ENCODE peak calls at places on chromosomes 1 and 21, in eight cellular contexts. One of them, this sample, is unnamed.

GRCh38 chr21:46083271-46084040 is 14.5 kb upstream of the COL6A2 start:
- DNase-seq in brain microvascular endothelial cell: no peak
- DNase-seq in GM23338: no peak
- DNase-seq in cardiac fibroblast: no peak
- DNase-seq in IMR-90: no peak
- DNase-seq in ovary: peak
- DNase-seq in cardiac muscle cell: no peak
- DNase-seq in DND-41: no peak
- DNase-seq in this sample: no peak

GRCh38 chr1:42807056-42807668 is 9.8 kb upstream of the ERMAP start:
- DNase-seq in brain microvascular endothelial cell: no peak
- DNase-seq in GM23338: no peak
- DNase-seq in cardiac fibroblast: no peak
- DNase-seq in IMR-90: no peak
- DNase-seq in ovary: no peak
- DNase-seq in cardiac muscle cell: no peak
- DNase-seq in DND-41: no peak
- DNase-seq in this sample: no peak

GRCh38 chr1:229022595-229023350 is 248.1 kb upstream of the RAB4A start:
- DNase-seq in brain microvascular endothelial cell: no peak
- DNase-seq in GM23338: no peak
- DNase-seq in cardiac fibroblast: no peak
- DNase-seq in IMR-90: no peak
- DNase-seq in ovary: no peak
- DNase-seq in cardiac muscle cell: peak
- DNase-seq in DND-41: no peak
- DNase-seq in this sample: no peak

GRCh38 chr1:47663286-47663685 is 225.4 kb downstream of the FOXD2 start:
- DNase-seq in brain microvascular endothelial cell: no peak
- DNase-seq in GM23338: no peak
- DNase-seq in cardiac fibroblast: no peak
- DNase-seq in IMR-90: no peak
- DNase-seq in ovary: no peak
- DNase-seq in cardiac muscle cell: no peak
- DNase-seq in DND-41: no peak
- DNase-seq in this sample: peak

GRCh38 chr1:111745670-111746613 is 6.7 kb upstream of the INKA2 start:
- DNase-seq in brain microvascular endothelial cell: no peak
- DNase-seq in GM23338: no peak
- DNase-seq in cardiac fibroblast: no peak
- DNase-seq in IMR-90: no peak
- DNase-seq in ovary: no peak
- DNase-seq in cardiac muscle cell: no peak
- DNase-seq in DND-41: no peak
- DNase-seq in this sample: no peak

GRCh38 chr21:46424062-46424591 is 34.6 kb upstream of the DIP2A start:
- DNase-seq in brain microvascular endothelial cell: no peak
- DNase-seq in GM23338: no peak
- DNase-seq in cardiac fibroblast: no peak
- DNase-seq in IMR-90: no peak
- DNase-seq in ovary: no peak
- DNase-seq in cardiac muscle cell: no peak
- DNase-seq in DND-41: no peak
- DNase-seq in this sample: no peak

GRCh38 chr1:21914880-21915640 is 22.1 kb downstream of the HSPG2 start:
- DNase-seq in brain microvascular endothelial cell: no peak
- DNase-seq in GM23338: no peak
- DNase-seq in cardiac fibroblast: no peak
- DNase-seq in IMR-90: no peak
- DNase-seq in ovary: no peak
- DNase-seq in cardiac muscle cell: no peak
- DNase-seq in DND-41: no peak
- DNase-seq in this sample: no peak

GRCh38 chr21:43352568-43353281 is 74.2 kb downstream of the SIK1 start:
- DNase-seq in brain microvascular endothelial cell: no peak
- DNase-seq in GM23338: no peak
- DNase-seq in cardiac fibroblast: peak
- DNase-seq in IMR-90: no peak
- DNase-seq in ovary: no peak
- DNase-seq in cardiac muscle cell: no peak
- DNase-seq in DND-41: peak
- DNase-seq in this sample: peak

GRCh38 chr1:117760069-117760468 is 154.2 kb downstream of the TENT5C start:
- DNase-seq in brain microvascular endothelial cell: no peak
- DNase-seq in GM23338: no peak
- DNase-seq in cardiac fibroblast: no peak
- DNase-seq in IMR-90: no peak
- DNase-seq in ovary: no peak
- DNase-seq in cardiac muscle cell: no peak
- DNase-seq in DND-41: no peak
- DNase-seq in this sample: peak

GRCh38 chr1:7458946-7459345 is 312.1 kb upstream of the VAMP3 start:
- DNase-seq in brain microvascular endothelial cell: no peak
- DNase-seq in GM23338: no peak
- DNase-seq in cardiac fibroblast: no peak
- DNase-seq in IMR-90: no peak
- DNase-seq in ovary: no peak
- DNase-seq in cardiac muscle cell: no peak
- DNase-seq in DND-41: no peak
- DNase-seq in this sample: no peak

GRCh38 chr1:178962853-178963810 is 62.6 kb upstream of the FAM20B start:
- DNase-seq in brain microvascular endothelial cell: no peak
- DNase-seq in GM23338: no peak
- DNase-seq in cardiac fibroblast: no peak
- DNase-seq in IMR-90: no peak
- DNase-seq in ovary: no peak
- DNase-seq in cardiac muscle cell: no peak
- DNase-seq in DND-41: no peak
- DNase-seq in this sample: no peak

GRCh38 chr1:51963592-51964308 is 26.8 kb downstream of the RAB3B start:
- DNase-seq in brain microvascular endothelial cell: no peak
- DNase-seq in GM23338: no peak
- DNase-seq in cardiac fibroblast: peak
- DNase-seq in IMR-90: no peak
- DNase-seq in ovary: no peak
- DNase-seq in cardiac muscle cell: no peak
- DNase-seq in DND-41: no peak
- DNase-seq in this sample: no peak

GRCh38 chr1:3074800-3075199 is 5.8 kb downstream of the PRDM16 start:
- DNase-seq in brain microvascular endothelial cell: no peak
- DNase-seq in GM23338: no peak
- DNase-seq in cardiac fibroblast: no peak
- DNase-seq in IMR-90: no peak
- DNase-seq in ovary: no peak
- DNase-seq in cardiac muscle cell: no peak
- DNase-seq in DND-41: no peak
- DNase-seq in this sample: no peak

GRCh38 chr1:150066838-150067183 is 765 bp upstream of the VPS45 start:
- DNase-seq in brain microvascular endothelial cell: no peak
- DNase-seq in GM23338: peak
- DNase-seq in cardiac fibroblast: no peak
- DNase-seq in IMR-90: no peak
- DNase-seq in ovary: no peak
- DNase-seq in cardiac muscle cell: no peak
- DNase-seq in DND-41: peak
- DNase-seq in this sample: peak

GRCh38 chr1:154869351-154870116 is 547 bp downstream of the KCNN3 start:
- DNase-seq in brain microvascular endothelial cell: peak
- DNase-seq in GM23338: no peak
- DNase-seq in cardiac fibroblast: peak
- DNase-seq in IMR-90: peak
- DNase-seq in ovary: peak
- DNase-seq in cardiac muscle cell: peak
- DNase-seq in DND-41: no peak
- DNase-seq in this sample: no peak

GRCh38 chr1:26994020-26994745 is 691 bp downstream of the TRNP1 start:
- DNase-seq in brain microvascular endothelial cell: no peak
- DNase-seq in GM23338: peak
- DNase-seq in cardiac fibroblast: no peak
- DNase-seq in IMR-90: no peak
- DNase-seq in ovary: no peak
- DNase-seq in cardiac muscle cell: no peak
- DNase-seq in DND-41: no peak
- DNase-seq in this sample: peak

GRCh38 chr1:26998319-26999300 is 5.1 kb downstream of the TRNP1 start:
- DNase-seq in brain microvascular endothelial cell: no peak
- DNase-seq in GM23338: peak
- DNase-seq in cardiac fibroblast: peak
- DNase-seq in IMR-90: peak
- DNase-seq in ovary: no peak
- DNase-seq in cardiac muscle cell: peak
- DNase-seq in DND-41: no peak
- DNase-seq in this sample: no peak

GRCh38 chr1:26996665-26997064 is 3.2 kb downstream of the TRNP1 start:
- DNase-seq in brain microvascular endothelial cell: no peak
- DNase-seq in GM23338: peak
- DNase-seq in cardiac fibroblast: no peak
- DNase-seq in IMR-90: no peak
- DNase-seq in ovary: no peak
- DNase-seq in cardiac muscle cell: no peak
- DNase-seq in DND-41: no peak
- DNase-seq in this sample: no peak

GRCh38 chr1:26994772-26995625 is 1.5 kb downstream of the TRNP1 start:
- DNase-seq in brain microvascular endothelial cell: no peak
- DNase-seq in GM23338: peak
- DNase-seq in cardiac fibroblast: no peak
- DNase-seq in IMR-90: no peak
- DNase-seq in ovary: no peak
- DNase-seq in cardiac muscle cell: no peak
- DNase-seq in DND-41: no peak
- DNase-seq in this sample: no peak

DNA sequence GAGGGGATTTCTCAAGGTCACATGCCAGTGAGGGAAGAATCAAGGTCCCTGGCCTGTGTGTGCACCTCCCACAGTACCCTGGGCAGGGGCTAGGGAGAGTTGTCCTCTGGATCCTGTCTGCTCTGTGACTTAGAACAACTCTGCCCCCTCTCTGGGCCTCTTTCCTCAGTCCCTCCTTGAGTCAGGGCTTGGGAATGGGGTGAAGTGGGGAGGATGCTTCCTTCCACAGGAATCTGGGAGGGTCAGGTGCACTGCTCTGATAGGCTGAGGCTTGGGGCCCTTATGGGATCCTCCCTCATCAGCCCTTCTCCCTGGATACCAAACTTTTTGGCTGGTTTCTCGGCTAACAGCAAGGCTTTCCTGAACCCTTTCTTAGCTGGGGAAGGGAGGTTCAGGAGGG is 2.5 kb downstream of the TRNP1 start:
- DNase-seq in brain microvascular endothelial cell: no peak
- DNase-seq in GM23338: peak
- DNase-seq in cardiac fibroblast: peak
- DNase-seq in IMR-90: peak
- DNase-seq in ovary: no peak
- DNase-seq in cardiac muscle cell: peak
- DNase-seq in DND-41: no peak
- DNase-seq in this sample: no peak
- H3K4me3 ChIP-seq in brain microvascular endothelial cell: no peak
- H3K4me3 ChIP-seq in GM23338: peak
- H3K4me3 ChIP-seq in cardiac fibroblast: peak
- H3K4me3 ChIP-seq in IMR-90: peak
- H3K4me3 ChIP-seq in ovary: no peak
- H3K4me3 ChIP-seq in cardiac muscle cell: no peak
- H3K4me3 ChIP-seq in DND-41: no peak
- H3K4me3 ChIP-seq in this sample: no peak

GRCh38 chr1:147389532-147390184 is 147.2 kb downstream of the CHD1L start:
- DNase-seq in brain microvascular endothelial cell: peak
- DNase-seq in GM23338: peak
- DNase-seq in cardiac fibroblast: peak
- DNase-seq in IMR-90: peak
- DNase-seq in ovary: no peak
- DNase-seq in cardiac muscle cell: peak
- DNase-seq in DND-41: peak
- DNase-seq in this sample: peak

GRCh38 chr1:147384805-147385204 is 142.3 kb downstream of the CHD1L start:
- DNase-seq in brain microvascular endothelial cell: no peak
- DNase-seq in GM23338: no peak
- DNase-seq in cardiac fibroblast: no peak
- DNase-seq in IMR-90: no peak
- DNase-seq in ovary: no peak
- DNase-seq in cardiac muscle cell: no peak
- DNase-seq in DND-41: no peak
- DNase-seq in this sample: no peak

GRCh38 chr1:147388969-147389368 is 146.5 kb downstream of the CHD1L start:
- DNase-seq in brain microvascular endothelial cell: no peak
- DNase-seq in GM23338: peak
- DNase-seq in cardiac fibroblast: no peak
- DNase-seq in IMR-90: no peak
- DNase-seq in ovary: no peak
- DNase-seq in cardiac muscle cell: no peak
- DNase-seq in DND-41: no peak
- DNase-seq in this sample: no peak

GRCh38 chr1:147391114-147391513 is 148.6 kb downstream of the CHD1L start:
- DNase-seq in brain microvascular endothelial cell: no peak
- DNase-seq in GM23338: no peak
- DNase-seq in cardiac fibroblast: no peak
- DNase-seq in IMR-90: no peak
- DNase-seq in ovary: no peak
- DNase-seq in cardiac muscle cell: no peak
- DNase-seq in DND-41: no peak
- DNase-seq in this sample: no peak

GRCh38 chr1:147390185-147390542 is 147.7 kb downstream of the CHD1L start:
- DNase-seq in brain microvascular endothelial cell: no peak
- DNase-seq in GM23338: peak
- DNase-seq in cardiac fibroblast: no peak
- DNase-seq in IMR-90: no peak
- DNase-seq in ovary: no peak
- DNase-seq in cardiac muscle cell: no peak
- DNase-seq in DND-41: no peak
- DNase-seq in this sample: no peak
- TF ChIP-seq CTCF in brain microvascular endothelial cell: no peak
- TF ChIP-seq CTCF in GM23338: peak
- TF ChIP-seq CTCF in cardiac fibroblast: no peak
- TF ChIP-seq CTCF in IMR-90: no peak
- TF ChIP-seq CTCF in ovary: no peak
- TF ChIP-seq CTCF in cardiac muscle cell: no peak
- TF ChIP-seq CTCF in DND-41: no peak
- TF ChIP-seq CTCF in this sample: no peak

GRCh38 chr21:35048183-35048601 is 910 bp downstream of the RUNX1 start:
- DNase-seq in brain microvascular endothelial cell: no peak
- DNase-seq in GM23338: no peak
- DNase-seq in cardiac fibroblast: no peak
- DNase-seq in IMR-90: no peak
- DNase-seq in ovary: no peak
- DNase-seq in cardiac muscle cell: no peak
- DNase-seq in DND-41: peak
- DNase-seq in this sample: no peak
- H3K4me3 ChIP-seq in brain microvascular endothelial cell: peak
- H3K4me3 ChIP-seq in GM23338: no peak
- H3K4me3 ChIP-seq in cardiac fibroblast: peak
- H3K4me3 ChIP-seq in IMR-90: peak
- H3K4me3 ChIP-seq in ovary: no peak
- H3K4me3 ChIP-seq in cardiac muscle cell: no peak
- H3K4me3 ChIP-seq in DND-41: peak
- H3K4me3 ChIP-seq in this sample: peak

DNA sequence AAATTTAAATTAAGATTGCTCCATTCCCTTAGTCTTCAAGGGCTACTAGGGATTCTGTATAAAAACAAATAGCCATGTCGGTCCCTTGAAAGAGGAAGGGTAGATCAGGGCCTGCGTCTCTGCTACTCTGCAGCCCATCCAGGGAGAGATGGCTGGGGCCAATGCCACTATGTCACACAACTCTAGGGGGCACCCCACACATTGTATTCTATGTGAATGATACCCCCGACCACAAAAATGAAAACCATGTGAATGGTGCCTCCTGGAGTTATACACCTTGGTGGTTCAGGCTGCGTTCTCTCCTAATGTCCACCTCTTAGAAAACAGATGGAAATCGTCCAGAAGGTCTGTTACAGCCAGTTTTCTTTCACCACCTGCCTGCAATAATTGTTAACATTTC is 18.0 kb downstream of the PIK3C2B start:
- DNase-seq in brain microvascular endothelial cell: no peak
- DNase-seq in GM23338: no peak
- DNase-seq in cardiac fibroblast: no peak
- DNase-seq in IMR-90: no peak
- DNase-seq in ovary: no peak
- DNase-seq in cardiac muscle cell: no peak
- DNase-seq in DND-41: no peak
- DNase-seq in this sample: no peak
- TF ChIP-seq CTCF in brain microvascular endothelial cell: no peak
- TF ChIP-seq CTCF in GM23338: peak
- TF ChIP-seq CTCF in cardiac fibroblast: no peak
- TF ChIP-seq CTCF in IMR-90: no peak
- TF ChIP-seq CTCF in ovary: no peak
- TF ChIP-seq CTCF in cardiac muscle cell: no peak
- TF ChIP-seq CTCF in DND-41: peak
- TF ChIP-seq CTCF in this sample: no peak